ENCODE peak calls at places on chromosomes 3 and 15, in eight cellular contexts. R, L, E, A, S, M, N and O are unnamed samples.

GRCh38 chr3:154956815-154957214 is 123.3 kb upstream of the MME start:
- DNase-seq in N (no peak), M (no peak), E (no peak), S (no peak), L (peak), R (peak), A (no peak), O (no peak)

GRCh38 chr3:184805351-184806038 is 6.5 kb upstream of the VPS8 start:
- DNase-seq in A (no peak), L (no peak), E (no peak), M (no peak), N (no peak), R (peak), S (no peak), O (peak)

GRCh38 chr15:32784571-32784970 is 66.8 kb downstream of the GREM1 start:
- DNase-seq in E (no peak), L (no peak), S (no peak), R (no peak), A (no peak), N (no peak), M (no peak), O (no peak)

GRCh38 chr3:101676765-101677435 is at the start of gene ZBTB11:
- DNase-seq in L (peak), E (peak), M (peak), R (peak), S (peak), A (no peak), N (peak), O (no peak)

GRCh38 chr3:53154731-53155320 is 6.2 kb upstream of the PRKCD start:
- DNase-seq in A (no peak), R (no peak), M (no peak), N (no peak), S (no peak), L (peak), E (no peak), O (peak)

GRCh38 chr3:128006471-128007424 is 45.5 kb upstream of the SEC61A1 start:
- DNase-seq in N (no peak), A (no peak), S (peak), L (peak), M (no peak), E (no peak), R (no peak), O (no peak)

GRCh38 chr3:72448858-72449257 is 399.4 kb downstream of the SHQ1 start:
- DNase-seq in N (no peak), M (no peak), L (peak), E (no peak), A (no peak), R (peak), S (no peak), O (no peak)

GRCh38 chr15:77497108-77497737 is 76.5 kb downstream of the HMG20A start:
- DNase-seq in M (no peak), N (no peak), L (peak), A (peak), E (no peak), S (peak), R (no peak), O (peak)

GRCh38 chr3:139292192-139292591 is 51.6 kb upstream of the MRPS22 start:
- DNase-seq in E (no peak), N (no peak), S (no peak), A (no peak), L (no peak), M (no peak), R (no peak), O (no peak)

GRCh38 chr15:51077565-51078153 is 17.0 kb downstream of the TNFAIP8L3 start:
- DNase-seq in S (peak), L (no peak), M (peak), R (no peak), N (peak), E (peak), A (no peak), O (peak)